ENCODE peak calls at places on chromosomes 4 and X, in four cellular contexts. L is mesenchymal stem cell, R is lung, A is lower lobe of right lung. K is an unnamed sample.

GRCh38 chrX:2514131-2514530 is 13.4 kb upstream of the DHRSX start:
- DNase-seq in A (no peak), R (no peak), L (no peak), K (peak; percentile 91)

GRCh38 chrX:107970073-107970472 is 12.1 kb downstream of the TEX13B start:
- DNase-seq in A (no peak), R (no peak), L (no peak), K (no peak)

GRCh38 chr4:33996075-33996718 is 2248.1 kb downstream of the ARAP2 start:
- DNase-seq in A (no peak), R (no peak), L (no peak), K (no peak)

GRCh38 chr4:80507077-80507476 is 171.5 kb downstream of the CFAP299 start:
- DNase-seq in A (no peak), L (no peak), R (no peak), K (peak; percentile 14)

GRCh38 chr4:129428454-129428853 is 332.5 kb downstream of the C4orf33 start:
- DNase-seq in A (no peak), L (no peak), R (no peak), K (no peak)

GRCh38 chrX:103783971-103784370 is 7.3 kb downstream of the PLP1 start:
- DNase-seq in R (no peak), A (no peak), L (no peak), K (no peak)

GRCh38 chr4:27760176-27760575 is 899.5 kb downstream of the STIM2 start:
- DNase-seq in R (no peak), A (no peak), L (no peak), K (no peak)

GRCh38 chr4:27350161-27350560 is 489.5 kb downstream of the STIM2 start:
- DNase-seq in A (no peak), R (no peak), L (peak; percentile 5), K (no peak)

GRCh38 chr4:107999932-108000539 is 10.3 kb downstream of the HADH start:
- DNase-seq in L (peak; percentile 33), R (no peak), A (no peak), K (no peak)

GRCh38 chr4:104693601-104694201 is 199.0 kb upstream of the CXXC4 start:
- DNase-seq in L (peak; percentile 1), A (no peak), R (no peak), K (peak; percentile 13)

GRCh38 chrX:1002611-1003010 is 209.8 kb downstream of the CRLF2 start:
- DNase-seq in R (no peak), L (no peak), A (peak; percentile 28), K (no peak)

GRCh38 chrX:56796641-56797395 is 67.8 kb downstream of the NBDY start:
- DNase-seq in L (no peak), R (peak; percentile 24), A (no peak), K (no peak)

GRCh38 chrX:46180258-46180687 is 364.9 kb downstream of the ZNF674 start:
- DNase-seq in R (no peak), L (peak; percentile 60), A (no peak), K (no peak)

GRCh38 chrX:130770615-130771014 is 132.4 kb downstream of the ENOX2 start:
- DNase-seq in A (no peak), R (no peak), L (peak; percentile 87), K (no peak)

GRCh38 chr4:141645611-141646340 is 9.4 kb downstream of the IL15 start:
- DNase-seq in L (peak; percentile 94), R (no peak), A (no peak), K (no peak)

GRCh38 chr4:123423819-123424218 is 27.2 kb downstream of the SPRY1 start:
- DNase-seq in A (no peak), L (no peak), R (no peak), K (no peak)

GRCh38 chr4:186839122-186840037 is 115.7 kb upstream of the FAT1 start:
- DNase-seq in R (no peak), L (peak; percentile 73), A (no peak), K (no peak)

GRCh38 chrX:128518508-128518907 is 466.3 kb upstream of the ACTRT1 start:
- DNase-seq in R (no peak), L (peak; percentile 0), A (no peak), K (peak; percentile 4)

GRCh38 chr4:70153937-70154336 is at the start of gene PRR27:
- DNase-seq in A (no peak), L (no peak), R (no peak), K (no peak)

GRCh38 chr4:125191252-125191651 is 123.5 kb upstream of the FAT4 start:
- DNase-seq in L (no peak), A (no peak), R (no peak), K (no peak)

GRCh38 chrX:100994352-100995281 is 25.1 kb downstream of the ARL13A start:
- DNase-seq in R (no peak), L (peak; percentile 57), A (no peak), K (no peak)

GRCh38 chrX:72243472-72243871 is 4.6 kb upstream of the ERCC6L start:
- DNase-seq in R (no peak), L (peak; percentile 31), A (no peak), K (no peak)

GRCh38 chr4:1494416-1495315 is 88.4 kb upstream of the NKX1-1 start:
- DNase-seq in R (no peak), L (no peak), A (peak; percentile 36), K (no peak)

GRCh38 chr4:186104114-186104894 is at the start of gene FAM149A:
- DNase-seq in R (peak; percentile 73), L (no peak), A (peak; percentile 86), K (no peak)

DNA sequence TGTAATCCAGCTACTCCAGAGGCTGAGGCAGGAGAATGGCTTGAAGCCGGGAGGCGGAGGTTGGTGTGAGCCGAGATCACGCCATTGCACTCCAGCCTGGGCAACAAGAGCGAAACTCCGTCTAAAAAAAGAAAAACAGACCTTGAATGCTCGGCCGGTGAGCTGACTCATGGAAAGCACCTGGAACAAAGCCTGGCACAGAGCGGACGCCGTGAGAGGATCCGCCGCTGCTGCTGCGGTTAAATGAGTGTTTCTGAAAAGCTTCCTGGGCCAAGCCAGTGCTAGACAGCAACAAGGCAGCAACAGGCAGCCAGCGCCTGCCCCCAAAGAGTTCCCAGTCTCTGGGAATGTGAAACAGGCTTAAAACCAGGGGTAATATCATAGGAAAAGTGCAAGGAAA is 186.4 kb downstream of the AFAP1 start:
- DNase-seq in A (peak; percentile 43), L (no peak), R (no peak), K (no peak)
- H3K4me1 ChIP-seq in A (peaks cover 35% of the 10 kb centered on the region), L (peaks cover 3% of the 10 kb centered on the region), R (no peaks in the 10 kb centered on the region), K (no peaks in the 10 kb centered on the region)

GRCh38 chr4:109702950-109703663 is at the start of gene CASP6:
- DNase-seq in A (peak; percentile 94), L (peak; percentile 82), R (peak; percentile 85), K (peak; percentile 80)
- H3K4me1 ChIP-seq in A (peaks cover 22% of the 10 kb centered on the region), L (peaks cover 9% of the 10 kb centered on the region), R (peaks cover 4% of the 10 kb centered on the region), K (peaks cover 18% of the 10 kb centered on the region)

GRCh38 chrX:154731203-154731602 is 19.7 kb downstream of the GAB3 start:
- DNase-seq in R (no peak), A (no peak), L (no peak), K (no peak)

GRCh38 chrX:154728791-154729190 is 22.1 kb downstream of the GAB3 start:
- DNase-seq in L (no peak), A (no peak), R (no peak), K (no peak)

GRCh38 chrX:154727418-154728323 is 23.2 kb downstream of the GAB3 start:
- DNase-seq in L (peak; percentile 61), A (peak; percentile 51), R (peak; percentile 54), K (no peak)

GRCh38 chrX:154730271-154730883 is 20.5 kb downstream of the GAB3 start:
- DNase-seq in L (peak; percentile 65), R (peak; percentile 76), A (peak; percentile 47), K (no peak)

DNA sequence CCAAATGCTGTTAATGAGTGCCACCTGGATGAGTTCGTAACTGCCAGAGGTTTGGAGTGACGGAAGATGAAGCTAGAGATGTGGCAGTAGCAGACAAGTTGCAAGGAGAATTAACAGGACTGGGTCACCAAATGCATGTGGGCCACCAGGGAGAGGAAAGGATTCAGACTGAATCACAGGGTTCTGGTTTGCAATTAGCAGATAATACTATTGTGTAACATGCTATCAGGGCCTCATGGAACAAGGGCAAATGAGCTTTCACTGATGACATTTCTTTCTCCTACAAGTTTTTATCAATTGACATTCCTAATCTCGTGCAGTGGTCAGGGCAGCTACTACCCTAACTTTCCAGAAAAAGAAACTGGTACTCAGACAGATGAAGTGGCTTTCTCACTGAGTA is 21.4 kb downstream of the GAB3 start:
- DNase-seq in R (no peak), A (no peak), L (peak; percentile 34), K (no peak)
- H3K4me1 ChIP-seq in R (peaks cover 21% of the 10 kb centered on the region), A (peaks cover 95% of the 10 kb centered on the region), L (peaks cover 14% of the 10 kb centered on the region), K (no peaks in the 10 kb centered on the region)

GRCh38 chr4:13872145-13872544 is 244.6 kb upstream of the BOD1L1 start:
- DNase-seq in R (no peak), L (no peak), A (no peak), K (no peak)
- H3K4me1 ChIP-seq in R (no peaks in the 10 kb centered on the region), L (no peaks in the 10 kb centered on the region), A (no peaks in the 10 kb centered on the region), K (no peaks in the 10 kb centered on the region)

GRCh38 chr4:158787718-158788441 is 19.1 kb downstream of the FNIP2 start:
- DNase-seq in R (no peak), A (no peak), L (no peak), K (no peak)

GRCh38 chr4:158793021-158793420 is 24.2 kb downstream of the FNIP2 start:
- DNase-seq in A (no peak), R (no peak), L (no peak), K (no peak)

GRCh38 chr4:158788608-158789007 is 19.8 kb downstream of the FNIP2 start:
- DNase-seq in R (no peak), A (no peak), L (no peak), K (no peak)

GRCh38 chr4:158791588-158791987 is 22.8 kb downstream of the FNIP2 start:
- DNase-seq in L (no peak), A (no peak), R (no peak), K (no peak)

DNA sequence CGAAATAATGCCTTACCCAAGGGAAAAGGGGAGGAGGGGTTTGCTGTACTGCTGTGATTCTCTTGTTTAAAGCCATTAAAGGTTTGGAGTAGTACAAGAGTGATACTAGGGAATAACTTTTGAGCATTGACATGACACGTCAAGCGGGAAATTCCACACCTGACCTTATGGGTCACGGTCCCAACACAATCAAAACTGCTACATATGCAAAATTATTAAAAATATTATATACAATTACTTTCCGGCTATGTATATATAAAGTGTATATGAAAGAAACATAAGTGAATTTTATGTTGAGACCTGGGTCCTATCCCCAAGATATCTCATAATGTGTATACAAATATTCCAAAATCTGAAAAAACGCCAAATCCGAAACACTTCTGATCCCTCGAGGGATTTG is 21.0 kb downstream of the FNIP2 start:
- DNase-seq in R (no peak), A (no peak), L (no peak), K (no peak)
- H3K4me1 ChIP-seq in R (peaks cover 9% of the 10 kb centered on the region), A (peaks cover 46% of the 10 kb centered on the region), L (no peaks in the 10 kb centered on the region), K (no peaks in the 10 kb centered on the region)

DNA sequence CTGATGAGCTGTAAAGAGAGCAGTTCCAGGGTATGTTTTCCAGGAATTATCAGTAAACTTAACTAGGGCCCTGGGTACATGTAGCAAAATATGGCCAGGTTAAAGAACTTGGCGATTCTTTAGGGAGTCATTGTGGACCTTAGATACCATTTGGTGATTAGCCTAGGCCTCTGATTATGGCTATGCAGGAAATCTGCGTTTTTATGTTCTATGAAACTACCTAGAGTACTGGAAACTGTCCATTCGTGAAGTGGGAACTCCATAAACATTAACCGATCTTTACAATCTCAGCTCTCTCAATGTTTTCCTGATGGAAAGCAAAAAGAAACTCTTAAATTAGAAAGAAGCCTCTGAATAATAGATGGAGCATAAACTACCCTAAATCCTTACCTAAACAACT is 121.9 kb downstream of the SH3RF1 start:
- DNase-seq in R (no peak), L (no peak), A (no peak), K (no peak)
- H3K4me1 ChIP-seq in R (no peaks in the 10 kb centered on the region), L (peaks cover 2% of the 10 kb centered on the region), A (peaks cover 5% of the 10 kb centered on the region), K (no peaks in the 10 kb centered on the region)